ENCODE peak calls at places on chromosomes 3 and 15, in six cellular contexts. P is A673; G is retinal pigment epithelial cell; U is WERI-Rb-1; I is CD8-positive, alpha-beta T cell; D is GM06990. J is an unnamed sample.

GRCh38 chr3:106699093-106699492 is 678.1 kb upstream of the CCDC54 start:
- DNase-seq in P (no peak), I (no peak), D (no peak), G (no peak), U (no peak), J (no peak)

GRCh38 chr3:55899887-55900286 is 412.8 kb upstream of the WNT5A start:
- DNase-seq in G (no peak), D (no peak), I (no peak), U (no peak), P (no peak), J (peak)

GRCh38 chr3:192892981-192893827 is 24.5 kb downstream of the MB21D2 start:
- DNase-seq in G (peak), P (peak), D (peak), I (peak), U (no peak), J (peak)

GRCh38 chr3:52280046-52280445 is 1.6 kb upstream of the WDR82 start:
- DNase-seq in P (peak), U (no peak), I (no peak), D (no peak), G (no peak), J (no peak)

GRCh38 chr15:39154136-39154770 is 426.6 kb upstream of the THBS1 start:
- DNase-seq in U (no peak), G (no peak), P (no peak), I (no peak), D (no peak), J (no peak)

GRCh38 chr15:75840659-75841058 is 2.6 kb upstream of the UBE2Q2 start:
- DNase-seq in I (no peak), G (no peak), U (no peak), D (no peak), P (peak), J (no peak)

GRCh38 chr3:196227629-196228493 is 11.5 kb downstream of the SLC51A start:
- DNase-seq in G (no peak), U (no peak), I (no peak), D (no peak), P (no peak), J (no peak)

GRCh38 chr3:11755276-11755675 is 91.4 kb downstream of the TAMM41 start:
- DNase-seq in P (no peak), U (no peak), I (no peak), D (no peak), G (peak), J (no peak)

GRCh38 chr15:90872481-90873184 is 4.2 kb downstream of the FURIN start:
- DNase-seq in U (no peak), P (peak), D (no peak), I (no peak), G (peak), J (peak)

GRCh38 chr3:100295089-100295488 is 34.3 kb downstream of the TBC1D23 start:
- DNase-seq in D (no peak), I (no peak), P (no peak), G (no peak), U (no peak), J (no peak)

GRCh38 chr15:39922450-39923092 is 2.5 kb upstream of the GPR176 start:
- DNase-seq in U (no peak), I (no peak), P (peak), G (no peak), D (no peak), J (no peak)

GRCh38 chr3:191301017-191301416 is 28.2 kb upstream of the CCDC50 start:
- DNase-seq in G (no peak), I (no peak), U (no peak), P (no peak), D (peak), J (peak)

GRCh38 chr3:149581248-149581647 is 76.6 kb downstream of the WWTR1 start:
- DNase-seq in P (peak), I (no peak), D (no peak), U (no peak), G (no peak), J (peak)

GRCh38 chr15:48868018-48868417 is 9.9 kb upstream of the EID1 start:
- DNase-seq in G (no peak), D (no peak), P (no peak), U (no peak), I (no peak), J (no peak)

GRCh38 chr3:56917740-56918568 is 116.2 kb upstream of the ARHGEF3 start:
- DNase-seq in G (no peak), P (no peak), U (no peak), I (no peak), D (peak), J (peak)

GRCh38 chr3:123791898-123792297 is 92.2 kb downstream of the MYLK start:
- DNase-seq in G (no peak), D (no peak), P (peak), U (no peak), I (no peak), J (no peak)

GRCh38 chr3:144105542-144105941 is 133.9 kb downstream of the DIPK2A start:
- DNase-seq in G (no peak), U (no peak), I (no peak), P (no peak), D (no peak), J (no peak)

GRCh38 chr3:79032686-79033318 is 735.0 kb downstream of the ROBO1 start:
- DNase-seq in G (no peak), I (no peak), D (no peak), U (no peak), P (peak), J (peak)

GRCh38 chr3:62134061-62134496 is 239.3 kb downstream of the FEZF2 start:
- DNase-seq in I (no peak), P (peak), U (no peak), G (no peak), D (no peak), J (no peak)

GRCh38 chr3:155890671-155891190 is 20.3 kb downstream of the GMPS start:
- DNase-seq in I (no peak), G (no peak), P (peak), D (no peak), U (no peak), J (no peak)

GRCh38 chr15:35736150-35736549 is 190.2 kb upstream of the DPH6 start:
- DNase-seq in P (no peak), U (no peak), G (no peak), D (no peak), I (no peak), J (no peak)

GRCh38 chr3:123078101-123078500 is 11.3 kb downstream of the PDIA5 start:
- DNase-seq in P (no peak), I (no peak), U (no peak), D (no peak), G (no peak), J (no peak)

GRCh38 chr3:148584438-148584837 is 113.3 kb upstream of the AGTR1 start:
- DNase-seq in D (no peak), I (no peak), U (no peak), G (no peak), P (no peak), J (no peak)

GRCh38 chr3:72888546-72889309 is 882 bp downstream of the GXYLT2 start:
- DNase-seq in P (peak), G (no peak), I (no peak), D (no peak), U (peak), J (peak)
- TF ChIP-seq CTCF in P (no peak), G (no peak), I (no peak), D (no peak), U (no peak), J (no peak)

GRCh38 chr3:95151590-95151989 is 1088.7 kb downstream of the NSUN3 start:
- DNase-seq in P (no peak), G (no peak), I (no peak), U (no peak), D (no peak), J (no peak)
- TF ChIP-seq CTCF in P (no peak), G (no peak), I (no peak), U (no peak), D (no peak), J (no peak)

GRCh38 chr3:17166369-17166768 is 281.6 kb downstream of the PLCL2 start:
- DNase-seq in G (no peak), I (no peak), P (no peak), U (peak), D (no peak), J (no peak)
- TF ChIP-seq CTCF in G (no peak), I (no peak), P (no peak), U (no peak), D (no peak), J (no peak)

DNA sequence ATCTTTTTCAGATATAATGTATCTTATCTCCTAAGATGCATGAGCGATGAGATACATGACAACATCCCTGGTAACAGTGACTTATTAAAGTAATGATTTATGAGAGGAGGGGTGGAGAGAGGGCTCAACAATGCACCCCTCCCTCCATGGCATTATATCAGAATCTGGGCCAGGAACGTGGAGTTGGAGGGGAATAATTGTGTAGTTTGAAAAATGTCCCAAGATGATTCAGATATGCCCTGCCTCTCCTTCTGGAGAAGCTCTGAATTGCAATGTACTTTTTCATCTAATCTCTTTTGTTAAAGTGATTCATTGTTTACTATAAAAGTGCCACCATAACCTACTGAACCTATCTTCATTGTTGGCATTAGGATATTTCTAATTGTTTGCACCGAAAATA is 86.5 kb downstream of the FRMD4B start:
- DNase-seq in P (no peak), U (no peak), D (no peak), I (no peak), G (no peak), J (no peak)
- TF ChIP-seq CTCF in P (no peak), U (no peak), D (peak), I (no peak), G (peak), J (no peak)

GRCh38 chr15:31439328-31439727 is 112.7 kb downstream of the KLF13 start:
- DNase-seq in U (peak), G (no peak), D (no peak), I (no peak), P (no peak), J (peak)
- TF ChIP-seq CTCF in U (peak), G (peak), D (peak), I (no peak), P (no peak), J (peak)

DNA sequence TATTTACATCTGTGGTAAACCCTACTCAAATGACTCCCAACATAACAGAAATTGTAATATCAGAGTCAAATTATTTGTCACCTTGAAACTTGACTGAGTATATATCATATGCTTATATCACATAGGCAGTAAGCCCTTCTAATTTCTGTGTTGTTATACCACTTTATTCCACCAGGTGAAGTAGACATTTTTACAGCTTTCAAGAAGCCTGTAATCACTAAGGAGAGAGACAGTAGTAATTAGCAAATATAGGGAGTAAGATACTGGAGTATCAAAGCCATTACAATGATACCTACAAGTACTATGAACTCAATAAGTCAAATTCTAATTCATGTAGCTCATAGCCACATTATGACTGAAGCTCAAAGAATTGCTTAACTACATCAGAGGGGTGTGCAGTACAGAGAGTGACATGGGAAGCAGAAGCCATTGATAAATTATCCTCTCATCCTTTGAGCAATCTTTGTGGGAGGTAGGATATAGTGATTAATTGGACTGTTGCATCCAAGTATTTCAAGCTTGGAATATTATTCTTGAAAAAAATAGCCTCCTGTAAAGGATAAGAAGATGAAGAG is 1005.8 kb downstream of the ZPLD1 start:
- DNase-seq in P (peak), D (no peak), U (no peak), G (no peak), I (no peak), J (peak)
- TF ChIP-seq CTCF in P (peak), D (peak), U (no peak), G (peak), I (no peak), J (peak)

GRCh38 chr3:127768346-127769008 is 53.8 kb downstream of the MGLL start:
- DNase-seq in I (no peak), D (no peak), P (peak), G (no peak), U (no peak), J (peak)
- TF ChIP-seq CTCF in I (no peak), D (no peak), P (no peak), G (no peak), U (no peak), J (no peak)

GRCh38 chr3:143040264-143040879 is 39.0 kb downstream of the U2SURP start:
- DNase-seq in P (peak), G (peak), U (no peak), I (no peak), D (no peak), J (peak)

GRCh38 chr3:143035466-143036214 is 34.3 kb downstream of the U2SURP start:
- DNase-seq in D (no peak), P (no peak), U (no peak), G (no peak), I (no peak), J (no peak)

GRCh38 chr3:143036557-143036956 is 35.2 kb downstream of the U2SURP start:
- DNase-seq in G (no peak), P (no peak), I (no peak), U (no peak), D (no peak), J (no peak)

GRCh38 chr3:143041901-143042300 is 40.5 kb downstream of the U2SURP start:
- DNase-seq in P (no peak), U (no peak), D (no peak), G (no peak), I (no peak), J (no peak)

GRCh38 chr3:143037867-143038266 is 36.5 kb downstream of the U2SURP start:
- DNase-seq in U (no peak), P (peak), G (no peak), I (no peak), D (peak), J (peak)
- TF ChIP-seq CTCF in U (no peak), P (peak), G (peak), I (no peak), D (peak), J (peak)

DNA sequence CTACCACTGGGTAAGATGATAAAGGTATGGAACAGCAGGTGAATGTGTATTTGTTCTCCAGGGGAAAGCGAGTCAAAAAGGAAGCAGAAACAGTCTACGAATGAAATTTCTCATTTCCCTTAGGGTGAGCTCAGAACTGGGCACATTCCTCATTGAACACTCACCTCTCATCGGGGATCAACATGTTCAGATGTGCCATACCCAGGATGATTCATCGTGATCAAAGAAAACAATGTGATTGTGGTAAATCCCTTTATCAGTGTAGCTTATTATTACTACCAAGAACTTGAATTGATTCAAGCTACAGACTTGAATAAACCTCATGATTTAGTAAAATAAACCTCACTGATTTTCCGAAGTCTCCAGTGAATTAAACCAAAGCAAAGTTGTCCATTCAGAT is 72.1 kb downstream of the GJD2 start:
- DNase-seq in I (no peak), U (no peak), P (no peak), D (no peak), G (peak), J (no peak)
- TF ChIP-seq CTCF in I (no peak), U (no peak), P (no peak), D (no peak), G (no peak), J (no peak)

J was measured in GM12865.